ENCODE peak calls at places on chromosome 11, in eight cellular contexts. R is esophagus muscularis mucosa, Y is epithelial cell of esophagus, N is cardiac fibroblast, S is transverse colon, E is foreskin fibroblast, M is stomach, H is psoas muscle. I is an unnamed sample.

GRCh38 chr11:74417379-74417804 is 19.2 kb upstream of the PGM2L1 start:
- DNase-seq in R (no peak), Y (peak; percentile 80), N (no peak), S (no peak), E (no peak), M (no peak), H (no peak), I (no peak)

GRCh38 chr11:40722179-40722795 is 737.2 kb downstream of the LRRC4C start:
- DNase-seq in R (no peak), Y (peak; percentile 52), N (peak; percentile 27), S (no peak), E (no peak), M (no peak), H (no peak), I (no peak)

GRCh38 chr11:20035701-20036601 is 124.3 kb downstream of the DBX1 start:
- DNase-seq in R (no peak), Y (peak; percentile 92), N (peak; percentile 96), S (no peak), E (peak; percentile 91), M (no peak), H (no peak), I (peak; percentile 81)

GRCh38 chr11:17630936-17631335 is 83.9 kb downstream of the OTOG start:
- DNase-seq in R (no peak), Y (no peak), N (no peak), S (no peak), E (no peak), M (no peak), H (no peak), I (no peak)

GRCh38 chr11:44964526-44965209 is 14.0 kb upstream of the TP53I11 start:
- DNase-seq in R (no peak), Y (no peak), N (no peak), S (no peak), E (no peak), M (no peak), H (no peak), I (no peak)

GRCh38 chr11:67700548-67701262 is 26.3 kb upstream of the ALDH3B2 start:
- DNase-seq in R (no peak), Y (peak; percentile 74), N (no peak), S (no peak), E (no peak), M (no peak), H (no peak), I (no peak)

GRCh38 chr11:107457205-107457557 is 444 bp downstream of the CWF19L2 start:
- DNase-seq in R (no peak), Y (peak; percentile 11), N (no peak), S (no peak), E (no peak), M (no peak), H (no peak), I (no peak)

GRCh38 chr11:111986589-111986988 is 38.6 kb upstream of the DLAT start:
- DNase-seq in R (no peak), Y (peak; percentile 24), N (no peak), S (no peak), E (no peak), M (no peak), H (no peak), I (no peak)

GRCh38 chr11:118401880-118402590 is 629 bp downstream of the ATP5MG start:
- DNase-seq in R (no peak), Y (peak; percentile 74), N (peak; percentile 90), S (no peak), E (peak; percentile 53), M (no peak), H (no peak), I (peak; percentile 87)

GRCh38 chr11:3199537-3200295 is 18.9 kb downstream of the MRGPRG start:
- DNase-seq in R (no peak), Y (no peak), N (no peak), S (no peak), E (no peak), M (no peak), H (no peak), I (no peak)

GRCh38 chr11:128302425-128303186 is 284.8 kb downstream of the ETS1 start:
- DNase-seq in R (no peak), Y (no peak), N (no peak), S (peak; percentile 33), E (no peak), M (no peak), H (no peak), I (no peak)

GRCh38 chr11:6333112-6333511 is 12.8 kb upstream of the CAVIN3 start:
- DNase-seq in R (no peak), Y (no peak), N (no peak), S (no peak), E (no peak), M (no peak), H (no peak), I (peak; percentile 64)

GRCh38 chr11:433111-433510 is 8.7 kb downstream of the ANO9 start:
- DNase-seq in R (no peak), Y (no peak), N (no peak), S (peak; percentile 7), E (no peak), M (no peak), H (no peak), I (no peak)

GRCh38 chr11:87473174-87473573 is 435.4 kb downstream of the TMEM135 start:
- DNase-seq in R (peak; percentile 86), Y (peak; percentile 88), N (peak; percentile 56), S (no peak), E (peak; percentile 80), M (no peak), H (no peak), I (peak; percentile 64)

GRCh38 chr11:20156876-20157613 is 3.2 kb downstream of the DBX1 start:
- DNase-seq in R (no peak), Y (no peak), N (no peak), S (peak; percentile 20), E (no peak), M (no peak), H (peak; percentile 13), I (no peak)

GRCh38 chr11:112485280-112485679 is 224.6 kb upstream of the PLET1 start:
- DNase-seq in R (peak; percentile 31), Y (no peak), N (no peak), S (no peak), E (no peak), M (no peak), H (no peak), I (no peak)

GRCh38 chr11:17813391-17814059 is 78.9 kb downstream of the KCNC1 start:
- DNase-seq in R (no peak), Y (no peak), N (no peak), S (no peak), E (no peak), M (no peak), H (no peak), I (peak; percentile 61)

GRCh38 chr11:12831471-12832202 is 157.4 kb downstream of the TEAD1 start:
- DNase-seq in R (no peak), Y (peak; percentile 73), N (no peak), S (no peak), E (no peak), M (no peak), H (no peak), I (no peak)

DNA sequence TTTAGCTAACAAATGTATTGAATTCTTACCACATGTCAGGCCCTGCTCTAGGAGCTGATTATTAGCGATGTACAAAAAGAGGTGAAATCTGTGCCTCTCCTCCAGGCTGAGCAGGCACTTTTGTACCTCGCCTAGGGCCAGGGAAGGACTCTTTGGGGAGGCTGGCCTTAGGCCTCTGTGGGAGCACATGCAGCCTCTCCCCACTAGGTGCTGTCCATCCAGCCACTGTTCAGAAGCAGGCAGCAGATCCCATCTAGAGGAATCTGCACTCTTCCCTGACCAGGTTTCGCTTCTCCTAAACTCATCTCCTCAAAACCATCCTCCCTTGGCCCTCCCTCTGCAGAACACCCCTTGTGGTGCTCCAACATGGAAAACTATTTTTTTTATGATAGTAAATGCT is 51.9 kb upstream of the WT1 start:
- DNase-seq in R (no peak), Y (peak; percentile 3), N (peak; percentile 11), S (no peak), E (no peak), M (no peak), H (no peak), I (no peak)
- TF ChIP-seq CTCF in R (no peak), Y (no peak), N (peak; percentile 47), S (no peak), E (no peak), M (no peak), H (no peak), I (no peak)

GRCh38 chr11:46472662-46472994 is 81.1 kb upstream of the CHRM4 start:
- DNase-seq in R (no peak), Y (no peak), N (no peak), S (peak; percentile 57), E (no peak), M (peak; percentile 46), H (no peak), I (no peak)

GRCh38 chr11:46478196-46478595 is 86.6 kb upstream of the CHRM4 start:
- DNase-seq in R (no peak), Y (no peak), N (no peak), S (no peak), E (no peak), M (no peak), H (no peak), I (no peak)

GRCh38 chr11:46477136-46477535 is 85.6 kb upstream of the CHRM4 start:
- DNase-seq in R (no peak), Y (no peak), N (no peak), S (no peak), E (no peak), M (no peak), H (no peak), I (no peak)

GRCh38 chr11:46475926-46476545 is 84.5 kb upstream of the CHRM4 start:
- DNase-seq in R (no peak), Y (no peak), N (no peak), S (no peak), E (no peak), M (no peak), H (no peak), I (no peak)

GRCh38 chr11:46475041-46475925 is 83.7 kb upstream of the CHRM4 start:
- DNase-seq in R (no peak), Y (no peak), N (no peak), S (no peak), E (no peak), M (no peak), H (no peak), I (no peak)
- H3K4me3 ChIP-seq in R (no peak overlapping the region), Y (no peak overlapping the region), N (no peak overlapping the region), S (no peak overlapping the region), E (no peak overlapping the region), M (no peak overlapping the region), H (no peak overlapping the region), I (no peak overlapping the region)

GRCh38 chr11:57779275-57779674 is 17.7 kb downstream of the CTNND1 start:
- DNase-seq in R (no peak), Y (peak; percentile 64), N (peak; percentile 59), S (no peak), E (no peak), M (peak; percentile 56), H (no peak), I (peak; percentile 78)
- TF ChIP-seq CTCF in R (peak; percentile 17), Y (no peak), N (no peak), S (peak; percentile 33), E (peak; percentile 9), M (no peak), H (no peak), I (peak; percentile 43)

DNA sequence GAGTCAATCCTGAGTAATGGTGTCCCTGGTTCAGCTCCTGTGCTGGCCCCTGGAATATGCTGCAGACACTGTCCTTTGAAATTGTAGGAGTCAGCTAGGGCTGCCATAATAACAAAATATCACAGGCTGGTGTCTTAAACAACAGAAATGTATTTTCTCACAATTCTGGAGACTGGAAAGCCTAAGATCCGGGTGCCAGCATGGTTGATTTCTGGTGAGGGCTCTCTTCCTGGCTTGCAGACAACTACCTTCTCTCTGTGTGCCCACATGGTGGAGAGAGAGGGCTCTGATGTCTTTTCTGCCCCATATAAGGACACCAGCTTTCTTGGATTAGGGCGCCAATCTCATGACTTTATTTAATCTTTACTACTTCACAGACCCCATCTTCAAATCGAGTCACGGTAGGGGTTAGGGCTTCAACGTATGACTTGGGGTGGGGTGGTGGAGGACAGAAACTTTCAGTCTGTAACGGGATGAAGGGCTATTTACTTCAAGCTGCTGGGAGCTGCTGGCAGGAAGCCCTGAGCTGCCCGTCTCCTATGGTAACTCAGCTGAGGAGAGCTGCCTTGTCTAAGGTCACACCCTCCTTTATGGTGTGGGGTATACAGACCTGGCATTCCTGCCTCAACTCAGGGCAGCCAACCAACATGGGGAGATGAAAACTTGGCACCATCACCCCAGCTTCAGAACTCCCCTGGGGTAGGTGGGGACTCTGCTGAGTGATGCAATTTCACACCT is 142.9 kb upstream of the ZBED5 start:
- DNase-seq in R (no peak), Y (no peak), N (no peak), S (peak; percentile 47), E (no peak), M (no peak), H (no peak), I (no peak)
- H3K4me3 ChIP-seq in R (no peak overlapping the region), Y (no peak overlapping the region), N (no peak overlapping the region), S (no peak overlapping the region), E (no peak overlapping the region), M (no peak overlapping the region), H (no peak overlapping the region), I (no peak overlapping the region)